ENCODE peak calls at places on chromosome 13, in eight cellular contexts. G is tibial nerve, B is H1, M is suprapubic skin, X is sigmoid colon, N is esophagus muscularis mucosa, T is transverse colon, A is stomach. R is an unnamed sample.

GRCh38 chr13:21987793-21988192 is 316.9 kb downstream of the FGF9 start:
- DNase-seq in G (no peak), B (no peak), M (no peak), X (no peak), N (no peak), T (no peak), A (no peak), R (no peak)

GRCh38 chr13:44934724-44935123 is 54.5 kb downstream of the NUFIP1 start:
- DNase-seq in G (no peak), B (no peak), M (no peak), X (no peak), N (no peak), T (no peak), A (no peak), R (no peak)

GRCh38 chr13:50631041-50631440 is 212.5 kb downstream of the DLEU7 start:
- DNase-seq in G (no peak), B (no peak), M (no peak), X (no peak), N (no peak), T (no peak), A (no peak), R (no peak)

GRCh38 chr13:96428904-96429303 is 339.0 kb downstream of the HS6ST3 start:
- DNase-seq in G (no peak), B (no peak), M (no peak), X (no peak), N (no peak), T (no peak), A (no peak), R (no peak)

GRCh38 chr13:46831588-46832194 is 34.7 kb upstream of the ESD start:
- DNase-seq in G (peak; percentile 69), B (peak; percentile 67), M (no peak), X (no peak), N (no peak), T (peak; percentile 20), A (no peak), R (no peak)

GRCh38 chr13:103236213-103236612 is 170.0 kb upstream of the SLC10A2 start:
- DNase-seq in G (no peak), B (no peak), M (no peak), X (no peak), N (no peak), T (no peak), A (no peak), R (no peak)

GRCh38 chr13:57629821-57630235 is 1.7 kb upstream of the PCDH17 start:
- DNase-seq in G (peak; percentile 65), B (peak; percentile 97), M (peak; percentile 82), X (peak; percentile 85), N (peak; percentile 96), T (peak; percentile 27), A (peak; percentile 67), R (peak; percentile 70)

GRCh38 chr13:95481051-95481775 is 71.3 kb upstream of the CLDN10 start:
- DNase-seq in G (no peak), B (no peak), M (no peak), X (no peak), N (no peak), T (no peak), A (no peak), R (no peak)

GRCh38 chr13:41005709-41006108 is 13.4 kb downstream of the ELF1 start:
- DNase-seq in G (no peak), B (no peak), M (no peak), X (no peak), N (no peak), T (no peak), A (no peak), R (no peak)

GRCh38 chr13:44365899-44366298 is 7.7 kb upstream of the SERP2 start:
- DNase-seq in G (no peak), B (no peak), M (no peak), X (no peak), N (no peak), T (no peak), A (no peak), R (no peak)

GRCh38 chr13:32007494-32007893 is 24.1 kb upstream of the FRY start:
- DNase-seq in G (no peak), B (no peak), M (no peak), X (no peak), N (no peak), T (no peak), A (no peak), R (no peak)

GRCh38 chr13:85197431-85197830 is 601.8 kb downstream of the SLITRK6 start:
- DNase-seq in G (no peak), B (no peak), M (no peak), X (no peak), N (no peak), T (no peak), A (no peak), R (no peak)

GRCh38 chr13:51858433-51859247 is 3.1 kb upstream of the CCDC70 start:
- DNase-seq in G (no peak), B (no peak), M (no peak), X (no peak), N (peak; percentile 37), T (no peak), A (no peak), R (no peak)

GRCh38 chr13:50760751-50761150 is 82.7 kb downstream of the DLEU7 start:
- DNase-seq in G (no peak), B (no peak), M (no peak), X (no peak), N (no peak), T (no peak), A (no peak), R (no peak)

GRCh38 chr13:43054803-43055802 is 31.7 kb downstream of the DNAJC15 start:
- DNase-seq in G (no peak), B (no peak), M (no peak), X (no peak), N (no peak), T (no peak), A (no peak), R (peak; percentile 23)

GRCh38 chr13:36715841-36716240 is 42.0 kb downstream of the SERTM1 start:
- DNase-seq in G (no peak), B (no peak), M (no peak), X (no peak), N (no peak), T (no peak), A (no peak), R (no peak)

GRCh38 chr13:78610381-78610883 is 7.1 kb upstream of the POU4F1 start:
- DNase-seq in G (no peak), B (no peak), M (no peak), X (no peak), N (no peak), T (no peak), A (no peak), R (no peak)

GRCh38 chr13:114049026-114049425 is 75.2 kb upstream of the C13orf46 start:
- DNase-seq in G (no peak), B (no peak), M (no peak), X (no peak), N (no peak), T (peak; percentile 84), A (no peak), R (no peak)

GRCh38 chr13:86569974-86570373 is 770.8 kb upstream of the SLITRK6 start:
- DNase-seq in G (no peak), B (no peak), M (no peak), X (no peak), N (no peak), T (no peak), A (no peak), R (no peak)

GRCh38 chr13:38707433-38707832 is 20.6 kb downstream of the FREM2 start:
- DNase-seq in G (no peak), B (no peak), M (no peak), X (no peak), N (no peak), T (no peak), A (no peak), R (no peak)

GRCh38 chr13:110256126-110256905 is 50.6 kb downstream of the COL4A1 start:
- DNase-seq in G (no peak), B (peak; percentile 14), M (no peak), X (no peak), N (no peak), T (no peak), A (no peak), R (no peak)
- H3K36me3 ChIP-seq in G (no peaks in the 10 kb centered on the region), B (no peaks in the 10 kb centered on the region), M (no peaks in the 10 kb centered on the region), X (no peaks in the 10 kb centered on the region), N (no peaks in the 10 kb centered on the region), T (no peaks in the 10 kb centered on the region), A (no peaks in the 10 kb centered on the region), R (no peaks in the 10 kb centered on the region)

GRCh38 chr13:39840201-39840600 is 184.7 kb downstream of the COG6 start:
- DNase-seq in G (peak; percentile 32), B (no peak), M (no peak), X (no peak), N (peak; percentile 19), T (no peak), A (no peak), R (no peak)

GRCh38 chr13:39836038-39836437 is 180.6 kb downstream of the COG6 start:
- DNase-seq in G (no peak), B (no peak), M (no peak), X (no peak), N (no peak), T (no peak), A (no peak), R (no peak)

GRCh38 chr13:39835253-39835652 is 179.8 kb downstream of the COG6 start:
- DNase-seq in G (no peak), B (no peak), M (no peak), X (no peak), N (no peak), T (no peak), A (no peak), R (no peak)
- TF ChIP-seq EP300 in G (no peak), B (no peak), M (no peak), X (no peak), N (no peak), T (no peak), A (no peak), R (no peak)

GRCh38 chr13:112558696-112559418 is 29.1 kb downstream of the TUBGCP3 start:
- DNase-seq in G (no peak), B (no peak), M (no peak), X (no peak), N (no peak), T (no peak), A (no peak), R (no peak)
- H3K36me3 ChIP-seq in G (no peaks in the 10 kb centered on the region), B (peaks cover 23% of the 10 kb centered on the region), M (peaks cover 59% of the 10 kb centered on the region), X (peaks cover 19% of the 10 kb centered on the region), N (peaks cover 41% of the 10 kb centered on the region), T (peaks cover 43% of the 10 kb centered on the region), A (peaks cover 89% of the 10 kb centered on the region), R (no peaks in the 10 kb centered on the region)

GRCh38 chr13:98189841-98190505 is 12.9 kb upstream of the RNF113B start:
- DNase-seq in G (no peak), B (no peak), M (no peak), X (no peak), N (no peak), T (no peak), A (no peak), R (no peak)
- TF ChIP-seq EP300 in G (no peak), B (no peak), M (no peak), X (no peak), N (no peak), T (no peak), A (no peak), R (no peak)

GRCh38 chr13:99354371-99354951 is 47.3 kb upstream of the GPR183 start:
- DNase-seq in G (no peak), B (peak; percentile 28), M (no peak), X (no peak), N (peak; percentile 86), T (no peak), A (no peak), R (no peak)
- H3K36me3 ChIP-seq in G (no peaks in the 10 kb centered on the region), B (peaks cover 12% of the 10 kb centered on the region), M (peaks cover 39% of the 10 kb centered on the region), X (no peaks in the 10 kb centered on the region), N (peaks cover 4% of the 10 kb centered on the region), T (no peaks in the 10 kb centered on the region), A (peaks cover 55% of the 10 kb centered on the region), R (no peaks in the 10 kb centered on the region)

DNA sequence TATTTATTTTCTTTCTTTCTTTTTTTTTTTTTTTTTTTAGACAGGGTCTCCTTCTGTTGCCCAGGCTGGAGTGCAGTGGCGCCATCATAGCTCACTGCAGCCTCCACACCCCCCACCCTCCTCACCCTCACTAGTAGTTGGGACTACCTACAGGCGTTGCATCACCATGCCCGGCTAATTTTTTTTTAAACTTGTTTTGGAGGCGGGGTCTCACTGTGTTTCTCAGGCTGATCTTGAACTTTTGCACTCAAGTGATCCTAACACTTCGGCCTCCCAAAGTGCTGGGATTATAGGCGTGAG is 33.6 kb downstream of the GJA3 start:
- DNase-seq in G (no peak), B (no peak), M (no peak), X (no peak), N (no peak), T (no peak), A (no peak), R (no peak)
- TF ChIP-seq EP300 in G (no peak), B (no peak), M (no peak), X (no peak), N (no peak), T (no peak), A (no peak), R (no peak)

R was measured in ovary.